ENCODE peak calls at places on chromosome 22, in seven cellular contexts. C, J, L, V, S, B and Q are unnamed samples.

GRCh38 chr22:50070366-50070765 is 12.3 kb upstream of the TTLL8 start:
- DNase-seq in C (no peak), J (no peak), L (no peak), V (no peak), S (no peak), B (no peak), Q (no peak)

GRCh38 chr22:43002198-43002577 is 12.8 kb downstream of the PACSIN2 start:
- DNase-seq in C (peak; percentile 91), J (no peak), L (no peak), V (peak; percentile 8), S (no peak), B (no peak), Q (no peak)

GRCh38 chr22:43996170-43996980 is 27.7 kb upstream of the PARVB start:
- DNase-seq in C (no peak), J (peak; percentile 59), L (peak; percentile 55), V (peak; percentile 73), S (no peak), B (peak; percentile 64), Q (peak; percentile 25)

GRCh38 chr22:19287889-19288288 is 3.6 kb downstream of the CLTCL1 start:
- DNase-seq in C (peak; percentile 86), J (no peak), L (no peak), V (no peak), S (no peak), B (no peak), Q (no peak)

GRCh38 chr22:38144025-38144405 is 33.5 kb upstream of the BAIAP2L2 start:
- DNase-seq in C (no peak), J (no peak), L (peak; percentile 47), V (no peak), S (no peak), B (no peak), Q (no peak)

GRCh38 chr22:47806894-47807293 is 1044.4 kb downstream of the TBC1D22A start:
- DNase-seq in C (no peak), J (no peak), L (no peak), V (no peak), S (no peak), B (no peak), Q (no peak)

GRCh38 chr22:23767673-23768548 is at the start of gene CHCHD10:
- DNase-seq in C (peak; percentile 50), J (peak; percentile 85), L (peak; percentile 91), V (peak; percentile 92), S (peak; percentile 80), B (peak; percentile 90), Q (peak; percentile 84)

GRCh38 chr22:39363751-39364484 is 14.1 kb downstream of the SYNGR1 start:
- DNase-seq in C (no peak), J (no peak), L (no peak), V (no peak), S (peak; percentile 37), B (no peak), Q (no peak)

GRCh38 chr22:27845603-27846100 is 44.1 kb upstream of the MN1 start:
- DNase-seq in C (no peak), J (no peak), L (no peak), V (peak; percentile 41), S (no peak), B (no peak), Q (no peak)

GRCh38 chr22:36934940-36935610 is 21.6 kb downstream of the CSF2RB start:
- DNase-seq in C (no peak), J (no peak), L (no peak), V (no peak), S (no peak), B (no peak), Q (no peak)
- H3K4me1 ChIP-seq in C (no peaks in the 10 kb centered on the region), J (peaks cover 8% of the 10 kb centered on the region), L (no peaks in the 10 kb centered on the region), V (no peaks in the 10 kb centered on the region), S (no peaks in the 10 kb centered on the region), B (no peaks in the 10 kb centered on the region), Q (no peaks in the 10 kb centered on the region)

GRCh38 chr22:36423461-36424404 is 36.0 kb upstream of the MYH9 start:
- DNase-seq in C (peak; percentile 86), J (no peak), L (no peak), V (no peak), S (no peak), B (no peak), Q (no peak)
- TF ChIP-seq CTCF in C (no peak), J (no peak), L (no peak), V (no peak), S (no peak), B (no peak), Q (no peak)

GRCh38 chr22:45969414-45969799 is 7.6 kb downstream of the WNT7B start:
- DNase-seq in C (no peak), J (no peak), L (no peak), V (no peak), S (no peak), B (no peak), Q (no peak)

GRCh38 chr22:45968751-45969413 is 8.1 kb downstream of the WNT7B start:
- DNase-seq in C (peak; percentile 92), J (no peak), L (no peak), V (no peak), S (no peak), B (no peak), Q (no peak)

GRCh38 chr22:45966320-45966891 is 10.6 kb downstream of the WNT7B start:
- DNase-seq in C (no peak), J (no peak), L (no peak), V (no peak), S (no peak), B (no peak), Q (peak; percentile 62)

GRCh38 chr22:45966892-45967365 is 10.0 kb downstream of the WNT7B start:
- DNase-seq in C (no peak), J (no peak), L (no peak), V (no peak), S (no peak), B (no peak), Q (no peak)

DNA sequence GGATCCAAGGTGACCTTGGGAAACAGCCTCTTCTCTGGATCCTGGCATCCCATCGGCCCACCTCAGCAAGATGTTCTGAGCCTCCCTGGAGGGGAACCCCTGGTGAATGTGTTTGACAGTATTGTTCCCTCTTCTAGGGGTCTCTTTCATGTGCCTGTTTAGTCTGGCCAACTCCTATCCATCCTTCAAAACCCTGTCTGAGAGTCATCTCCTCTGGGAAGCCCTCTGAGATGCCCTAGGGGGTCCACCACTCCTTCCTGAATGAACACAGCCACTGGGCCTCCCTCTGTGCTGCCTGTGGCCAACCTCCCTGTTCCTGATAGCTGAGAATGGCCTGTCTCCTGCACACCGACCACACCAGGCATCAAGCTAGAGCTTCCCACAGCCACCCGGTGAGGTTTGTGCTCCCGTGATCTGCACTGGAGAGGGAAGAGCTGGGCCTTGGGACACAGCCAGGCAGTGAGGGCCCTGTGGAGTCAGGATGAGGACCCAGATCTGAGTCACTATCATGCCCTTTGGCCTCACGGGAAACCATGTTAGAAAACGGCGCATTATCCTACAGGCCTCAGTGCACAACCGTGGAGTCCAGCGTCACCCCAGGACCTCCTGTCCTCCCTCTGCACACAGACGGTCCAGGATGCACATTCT is 8.8 kb downstream of the WNT7B start:
- DNase-seq in C (peak; percentile 66), J (no peak), L (no peak), V (no peak), S (no peak), B (no peak), Q (no peak)
- TF ChIP-seq POLR2A in C (no peak), J (no peak), L (no peak), V (no peak), S (no peak), B (no peak), Q (no peak)

DNA sequence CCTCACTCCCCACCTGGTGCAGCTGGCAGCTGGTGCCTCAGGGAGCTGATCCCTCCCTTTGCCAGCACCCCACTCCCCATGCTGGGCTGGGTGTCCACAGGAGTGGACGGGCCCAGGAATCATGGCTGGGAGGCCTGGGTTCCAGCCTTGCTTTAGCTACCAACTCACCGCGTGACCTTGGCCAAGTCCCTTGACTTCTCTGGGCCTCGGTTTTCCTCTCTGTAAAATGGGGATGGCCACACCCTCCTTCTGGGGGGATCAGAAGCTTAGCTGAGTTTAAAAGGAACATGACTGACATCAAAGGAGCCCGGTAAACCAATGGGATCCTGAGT is 116.9 kb downstream of the KIAA1671 start:
- DNase-seq in C (no peak), J (no peak), L (no peak), V (no peak), S (no peak), B (no peak), Q (no peak)
- H3K4me1 ChIP-seq in C (no peaks in the 10 kb centered on the region), J (peaks cover 11% of the 10 kb centered on the region), L (no peaks in the 10 kb centered on the region), V (no peaks in the 10 kb centered on the region), S (peaks cover 13% of the 10 kb centered on the region), B (no peaks in the 10 kb centered on the region), Q (no peaks in the 10 kb centered on the region)

DNA sequence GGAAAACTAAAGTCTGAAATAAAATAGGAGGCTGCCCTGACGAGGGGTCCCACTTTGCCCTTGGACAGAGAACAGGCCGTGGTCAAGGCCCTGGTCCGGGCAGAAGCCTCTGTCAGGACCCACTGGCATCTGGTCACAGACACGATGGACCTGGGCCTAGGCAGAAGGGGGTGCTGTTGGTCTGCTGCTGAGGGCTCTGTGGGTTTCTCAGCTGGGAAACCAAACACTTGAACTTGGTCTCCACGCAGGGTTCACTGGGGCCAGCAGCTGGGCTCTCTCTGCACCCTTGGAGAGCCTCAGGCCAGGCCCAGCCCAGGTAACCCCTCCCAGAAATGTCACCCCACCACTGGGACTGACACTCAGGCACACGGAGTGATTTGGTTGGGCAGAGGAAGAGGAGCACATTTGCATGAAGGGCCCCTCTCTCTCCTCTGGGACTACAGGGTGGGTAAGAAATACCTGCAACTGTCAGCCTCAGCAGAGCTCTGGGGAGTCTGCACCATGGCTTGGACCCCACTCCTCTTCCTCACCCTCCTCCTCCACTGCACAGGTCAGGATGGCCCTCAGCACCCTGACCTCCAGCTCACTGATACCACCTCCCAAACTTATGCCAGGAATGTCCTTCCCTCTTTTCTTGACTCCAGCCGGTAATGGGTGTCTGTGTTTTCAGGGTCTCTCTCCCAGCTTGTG is 48.1 kb upstream of the TOP3B start:
- DNase-seq in C (peak; percentile 50), J (no peak), L (no peak), V (no peak), S (no peak), B (no peak), Q (no peak)
- TF ChIP-seq CTCF in C (peak; percentile 67), J (no peak), L (peak; percentile 54), V (no peak), S (no peak), B (peak; percentile 23), Q (no peak)